ENCODE peak calls at places on chromosomes 13 and 19, in eight cellular contexts. S is stomach; Z is heart left ventricle; J is prostate gland; E is CD8-positive, alpha-beta T cell; U is AG04449; X is ovary; Y is dorsolateral prefrontal cortex. D is an unnamed sample.

GRCh38 chr19:47663911-47664771 is 49.1 kb upstream of the EHD2 start:
- DNase-seq in S (peak), U (peak), Z (peak), Y (no peak), E (no peak), J (peak), X (peak), D (peak)

GRCh38 chr19:47719047-47719885 is 6.0 kb downstream of the EHD2 start:
- DNase-seq in X (peak), E (no peak), U (peak), J (peak), S (peak), Y (peak), Z (peak), D (peak)

GRCh38 chr19:2387367-2388288 is 27.6 kb downstream of the TMPRSS9 start:
- DNase-seq in Z (no peak), J (no peak), S (no peak), Y (no peak), U (no peak), E (no peak), X (no peak), D (no peak)

GRCh38 chr19:33063356-33064116 is 1.2 kb downstream of the RHPN2 start:
- DNase-seq in S (peak), U (no peak), E (no peak), X (peak), Z (no peak), Y (peak), J (peak), D (peak)

GRCh38 chr13:101514695-101515275 is 62.3 kb downstream of the ITGBL1 start:
- DNase-seq in U (no peak), S (no peak), Z (no peak), J (no peak), Y (peak), X (no peak), E (no peak), D (peak)

GRCh38 chr13:93080587-93080986 is 146.0 kb upstream of the GPC6 start:
- DNase-seq in Y (no peak), E (no peak), U (no peak), S (no peak), J (peak), Z (no peak), X (no peak), D (no peak)

GRCh38 chr19:29858000-29858596 is 46.3 kb downstream of the CCNE1 start:
- DNase-seq in J (no peak), Y (peak), X (no peak), E (no peak), S (peak), U (no peak), Z (no peak), D (no peak)

GRCh38 chr13:71866173-71867091 is 572 bp downstream of the DACH1 start:
- DNase-seq in Y (no peak), X (peak), E (no peak), S (peak), J (peak), U (no peak), Z (peak), D (peak)

GRCh38 chr19:15187026-15188007 is 13.5 kb downstream of the NOTCH3 start:
- DNase-seq in U (no peak), Y (no peak), E (no peak), J (no peak), Z (no peak), X (no peak), S (no peak), D (no peak)

GRCh38 chr13:79492313-79492798 is 11.4 kb downstream of the NDFIP2 start:
- DNase-seq in Y (no peak), Z (no peak), S (no peak), X (no peak), E (no peak), U (no peak), J (no peak), D (no peak)

GRCh38 chr19:12801466-12802266 is at the start of the genes PRDX2 and THSD8:
- DNase-seq in S (peak), X (peak), Y (peak), Z (peak), E (peak), J (peak), U (no peak), D (peak)

GRCh38 chr19:3516675-3517207 is 10.6 kb downstream of the FZR1 start:
- DNase-seq in J (peak), X (no peak), Y (peak), U (no peak), E (peak), S (peak), Z (no peak), D (no peak)

GRCh38 chr19:38686530-38686888 is 39.1 kb downstream of the ACTN4 start:
- DNase-seq in J (no peak), Y (no peak), Z (no peak), S (no peak), U (no peak), E (peak), X (no peak), D (no peak)

GRCh38 chr19:7908078-7908699 is 4.5 kb downstream of the MAP2K7 start:
- DNase-seq in Y (no peak), U (no peak), Z (no peak), X (peak), J (no peak), S (no peak), E (no peak), D (no peak)

GRCh38 chr13:110953833-110954532 is 39.1 kb upstream of the ANKRD10 start:
- DNase-seq in X (no peak), U (no peak), Y (no peak), Z (no peak), S (no peak), J (no peak), E (no peak), D (no peak)

GRCh38 chr13:101303512-101303911 is 112.8 kb downstream of the NALCN start:
- DNase-seq in Y (no peak), E (no peak), U (no peak), Z (no peak), X (no peak), S (no peak), J (no peak), D (no peak)

GRCh38 chr13:72205773-72206172 is 338.8 kb upstream of the DACH1 start:
- DNase-seq in X (no peak), Z (no peak), E (no peak), Y (no peak), J (no peak), U (no peak), S (no peak), D (no peak)

GRCh38 chr13:62123409-62123808 is 707.8 kb upstream of the PCDH20 start:
- DNase-seq in Y (no peak), X (no peak), E (no peak), U (no peak), J (no peak), S (no peak), Z (no peak), D (no peak)

GRCh38 chr13:37667631-37668161 is 69.1 kb upstream of the POSTN start:
- DNase-seq in J (no peak), U (no peak), Z (no peak), E (no peak), Y (no peak), X (no peak), S (no peak), D (no peak)

GRCh38 chr19:46840157-46840942 is 10.3 kb downstream of the AP2S1 start:
- DNase-seq in J (no peak), U (peak), S (peak), Z (peak), X (peak), E (no peak), Y (peak), D (peak)

GRCh38 chr19:12949363-12950284 is 4.0 kb downstream of the RAD23A start:
- DNase-seq in X (no peak), E (no peak), Y (no peak), S (no peak), U (no peak), Z (no peak), J (no peak), D (no peak)

GRCh38 chr13:92512852-92513251 is 713.8 kb upstream of the GPC6 start:
- DNase-seq in J (no peak), Y (no peak), Z (no peak), E (no peak), S (no peak), U (no peak), X (no peak), D (no peak)

GRCh38 chr13:49214917-49215376 is 5.2 kb upstream of the MLNR start:
- DNase-seq in X (no peak), S (peak), U (no peak), Z (peak), Y (no peak), E (peak), J (peak), D (peak)

GRCh38 chr13:67230774-67231480 is 791 bp upstream of the PCDH9 start:
- DNase-seq in X (peak), E (no peak), Y (peak), Z (peak), U (peak), J (peak), S (peak), D (peak)

GRCh38 chr19:33246729-33247440 is 21.2 kb upstream of the SLC7A10 start:
- DNase-seq in Z (no peak), X (no peak), S (no peak), U (no peak), J (no peak), E (no peak), Y (no peak), D (no peak)

GRCh38 chr13:100394005-100394695 is 194.4 kb downstream of the GGACT start:
- DNase-seq in J (no peak), S (no peak), U (peak), Y (no peak), X (no peak), Z (no peak), E (no peak), D (peak)

GRCh38 chr13:101535192-101535746 is 82.8 kb downstream of the ITGBL1 start:
- DNase-seq in J (no peak), S (no peak), X (no peak), Y (no peak), U (no peak), E (no peak), Z (no peak), D (peak)

DNA sequence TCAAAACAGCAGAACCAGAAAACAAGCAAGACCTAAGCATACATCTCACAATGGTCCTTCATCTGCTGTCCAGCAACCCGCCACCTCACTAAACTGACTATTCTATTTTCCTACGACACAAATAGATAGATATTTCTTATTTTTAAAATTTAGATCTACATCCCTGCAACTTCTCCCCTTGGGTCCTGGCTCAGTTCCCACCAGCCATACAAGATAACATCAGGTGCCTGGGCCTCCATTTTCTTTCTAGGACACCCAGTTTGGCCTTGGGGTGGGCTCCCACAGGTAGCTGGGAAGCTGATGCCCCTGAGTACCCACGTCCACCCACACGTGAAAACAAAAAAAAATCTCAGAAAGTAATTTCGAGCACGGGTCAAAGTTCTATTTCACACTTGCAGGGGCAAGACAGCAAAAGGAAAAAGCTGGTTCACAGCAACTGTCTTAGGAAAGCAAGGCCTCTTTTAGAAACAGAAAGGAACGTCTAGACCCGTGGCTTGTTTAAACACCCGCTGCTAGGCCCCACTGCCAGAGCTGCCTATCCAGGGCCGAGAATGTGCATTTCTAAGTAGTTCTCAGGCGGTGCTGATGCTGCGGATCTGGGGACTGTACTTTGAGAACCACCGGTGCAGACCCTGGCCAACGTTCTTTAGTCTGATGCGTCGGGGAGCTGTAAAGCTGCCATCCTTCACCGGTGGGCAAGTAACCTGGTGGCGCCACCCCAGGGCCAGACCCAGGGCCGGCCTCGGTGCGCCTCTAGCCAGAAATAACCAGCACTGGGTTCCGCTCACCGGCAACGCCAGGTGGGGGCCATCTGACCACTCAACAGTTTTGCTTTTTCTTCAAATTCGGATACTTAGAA is 47.3 kb downstream of the TGDS start:
- DNase-seq in X (peak), S (peak), Y (peak), U (no peak), J (peak), E (no peak), Z (peak), D (peak)
- TF ChIP-seq CTCF in X (no peak), S (no peak), Y (no peak), U (peak), J (no peak), E (no peak), Z (no peak), D (peak)

GRCh38 chr13:23696610-23697009 is 126.4 kb downstream of the TNFRSF19 start:
- DNase-seq in Z (no peak), X (no peak), J (no peak), U (no peak), E (no peak), S (no peak), Y (no peak), D (no peak)

GRCh38 chr13:23697772-23698313 is 127.6 kb downstream of the TNFRSF19 start:
- DNase-seq in S (no peak), Z (no peak), Y (no peak), E (no peak), J (no peak), X (no peak), U (no peak), D (no peak)

GRCh38 chr13:23695196-23695595 is 125.0 kb downstream of the TNFRSF19 start:
- DNase-seq in J (no peak), S (no peak), Z (no peak), X (no peak), U (no peak), E (no peak), Y (no peak), D (no peak)

GRCh38 chr13:23692816-23693215 is 122.6 kb downstream of the TNFRSF19 start:
- DNase-seq in Y (no peak), X (no peak), S (no peak), U (no peak), J (no peak), E (no peak), Z (no peak), D (peak)

GRCh38 chr13:23695711-23696512 is 125.7 kb downstream of the TNFRSF19 start:
- DNase-seq in S (no peak), U (no peak), J (no peak), E (peak), Y (no peak), X (no peak), Z (peak), D (no peak)
- H3K4me3 ChIP-seq in S (no peak), U (no peak), J (no peak), E (peak), Y (no peak), X (no peak), Z (peak), D (no peak)

DNA sequence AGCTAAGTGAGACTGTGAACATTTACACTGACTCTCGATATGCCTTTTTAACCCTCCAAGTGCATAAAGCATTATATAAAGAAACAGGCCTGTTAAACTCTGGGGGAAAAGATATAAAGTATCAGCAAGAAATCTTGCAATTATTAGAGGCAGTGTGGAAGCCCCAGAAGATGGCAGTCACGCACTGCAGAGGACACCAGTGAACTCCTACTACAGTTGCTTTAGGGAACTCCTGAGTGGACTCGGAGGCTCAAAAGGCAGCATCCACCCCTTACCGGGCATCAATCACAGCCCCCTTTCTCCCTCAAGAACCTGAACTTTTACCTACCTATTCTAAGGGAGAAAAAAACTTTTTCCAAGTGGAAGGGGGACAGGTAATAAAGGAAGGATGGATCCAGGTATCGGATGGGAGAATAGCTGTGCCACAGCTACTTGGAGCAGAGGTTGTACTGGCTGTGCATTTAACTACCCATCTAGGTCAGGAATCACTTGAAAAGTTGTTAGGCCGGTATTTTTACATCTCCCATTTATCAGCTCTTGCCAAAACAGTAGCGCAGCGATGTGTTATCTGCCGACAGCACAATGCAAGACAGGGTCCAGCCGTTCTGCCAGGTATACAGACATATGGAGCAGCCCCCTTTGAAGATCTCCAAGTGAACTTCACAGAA is 80.1 kb downstream of the ZNF486 start:
- DNase-seq in S (peak), U (no peak), Z (no peak), X (peak), Y (peak), J (peak), E (no peak), D (peak)
- TF ChIP-seq CTCF in S (no peak), U (peak), Z (peak), X (peak), Y (peak), J (peak), E (peak), D (peak)

GRCh38 chr13:29713841-29714240 is 118.4 kb upstream of the SLC7A1 start:
- DNase-seq in Y (no peak), X (no peak), Z (no peak), U (no peak), E (no peak), S (no peak), J (no peak), D (no peak)
- H3K4me3 ChIP-seq in Y (no peak), X (no peak), Z (no peak), U (no peak), E (no peak), S (no peak), J (no peak), D (no peak)

GRCh38 chr19:19776206-19777008 is 43.5 kb upstream of the ZNF14 start:
- DNase-seq in Y (peak), X (peak), S (peak), J (peak), Z (peak), E (peak), U (peak), D (peak)
- TF ChIP-seq CTCF in Y (no peak), X (no peak), S (no peak), J (peak), Z (peak), E (no peak), U (peak), D (no peak)